ENCODE peak calls at places on chromosome 12, in nine cellular contexts. G is right cardiac atrium; U is CD4-positive, CD25-positive, alpha-beta regulatory T cell; T is IMR-90; W is GM12878; L is left ventricle myocardium inferior; Y is left lung; B is GM23248; H is stomach. S is an unnamed sample. For H3K4me1, the result is how much of the 10 kb centered on the place peaks cover.

GRCh38 chr12:94261781-94262180 is 113.4 kb downstream of the PLXNC1 start:
- DNase-seq in G (no peak), U (no peak), T (no peak), W (no peak), L (no peak), Y (no peak), B (no peak), H (no peak), S (no peak)

GRCh38 chr12:90977224-90977623 is 22.2 kb upstream of the CCER1 start:
- DNase-seq in G (no peak), U (no peak), T (peak), W (no peak), L (no peak), Y (no peak), B (peak), H (no peak), S (no peak)

GRCh38 chr12:49261726-49262125 is 3.2 kb upstream of the TUBA1C start:
- DNase-seq in G (no peak), U (no peak), T (peak), W (no peak), L (no peak), Y (no peak), B (peak), H (no peak), S (no peak)

GRCh38 chr12:42222724-42223123 is 15.3 kb downstream of the YAF2 start:
- DNase-seq in G (no peak), U (no peak), T (no peak), W (no peak), L (no peak), Y (no peak), B (no peak), H (no peak), S (no peak)

GRCh38 chr12:7497661-7498060 is 5.9 kb downstream of the CD163 start:
- DNase-seq in G (no peak), U (no peak), T (no peak), W (no peak), L (no peak), Y (no peak), B (peak), H (no peak), S (no peak)

GRCh38 chr12:105382771-105383632 is 52.5 kb downstream of the C12orf75 start:
- DNase-seq in G (no peak), U (peak), T (peak), W (peak), L (no peak), Y (no peak), B (peak), H (no peak), S (no peak)

GRCh38 chr12:75766263-75767160 is 255.1 kb upstream of the KRR1 start:
- DNase-seq in G (no peak), U (no peak), T (peak), W (no peak), L (no peak), Y (no peak), B (peak), H (no peak), S (no peak)

GRCh38 chr12:68406134-68406576 is 74.0 kb upstream of the MDM1 start:
- DNase-seq in G (peak), U (no peak), T (peak), W (no peak), L (peak), Y (peak), B (peak), H (peak), S (peak)

GRCh38 chr12:94951071-94951639 is 52.3 kb downstream of the NDUFA12 start:
- DNase-seq in G (no peak), U (no peak), T (no peak), W (no peak), L (no peak), Y (no peak), B (peak), H (no peak), S (no peak)

GRCh38 chr12:20885116-20885515 is 74.6 kb downstream of the SLCO1B3 start:
- DNase-seq in G (no peak), U (no peak), T (no peak), W (no peak), L (no peak), Y (no peak), B (no peak), H (no peak), S (no peak)

GRCh38 chr12:121775501-121775900 is 18.0 kb downstream of the RHOF start:
- DNase-seq in G (peak), U (no peak), T (no peak), W (no peak), L (no peak), Y (peak), B (no peak), H (no peak), S (no peak)

GRCh38 chr12:121779422-121779895 is 14.0 kb downstream of the RHOF start:
- DNase-seq in G (peak), U (no peak), T (no peak), W (no peak), L (no peak), Y (no peak), B (no peak), H (no peak), S (no peak)

GRCh38 chr12:121778567-121779421 is 14.7 kb downstream of the RHOF start:
- DNase-seq in G (peak), U (no peak), T (no peak), W (no peak), L (no peak), Y (no peak), B (no peak), H (no peak), S (no peak)

GRCh38 chr12:121774968-121775474 is 18.5 kb downstream of the RHOF start:
- DNase-seq in G (peak), U (no peak), T (no peak), W (no peak), L (no peak), Y (peak), B (no peak), H (no peak), S (peak)

GRCh38 chr12:121776190-121777098 is 17.0 kb downstream of the RHOF start:
- DNase-seq in G (peak), U (peak), T (peak), W (no peak), L (peak), Y (peak), B (peak), H (peak), S (peak)
- H3K27ac ChIP-seq in G (no peak), U (peak), T (no peak), W (no peak), L (peak), Y (no peak), B (no peak), H (peak), S (peak)

DNA sequence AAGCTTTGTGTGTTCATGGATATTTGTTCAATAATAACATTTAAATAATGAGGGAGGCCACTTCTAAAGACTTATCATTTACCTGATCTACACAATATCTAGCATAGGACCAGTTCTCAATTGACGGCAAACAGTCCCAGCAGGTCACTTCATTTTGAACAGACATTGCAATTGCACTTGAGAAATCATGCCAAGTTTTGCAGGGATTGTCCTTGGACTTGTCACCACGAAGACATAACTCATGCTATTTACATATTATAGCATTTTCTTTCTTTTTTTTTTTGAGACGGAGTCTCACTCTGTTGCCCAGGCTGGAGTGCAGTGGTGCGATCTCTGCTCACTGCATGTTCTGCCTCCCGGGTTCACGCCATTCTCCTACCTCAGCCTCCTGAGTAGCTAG is 34.5 kb upstream of the BICD1 start:
- DNase-seq in G (no peak), U (no peak), T (no peak), W (no peak), L (no peak), Y (no peak), B (no peak), H (no peak), S (no peak)
- H3K4me1 ChIP-seq in G (under half), U (under half), T (under half), W (under half), L (under half), Y (under half), B (under half), H (under half), S (under half)

DNA sequence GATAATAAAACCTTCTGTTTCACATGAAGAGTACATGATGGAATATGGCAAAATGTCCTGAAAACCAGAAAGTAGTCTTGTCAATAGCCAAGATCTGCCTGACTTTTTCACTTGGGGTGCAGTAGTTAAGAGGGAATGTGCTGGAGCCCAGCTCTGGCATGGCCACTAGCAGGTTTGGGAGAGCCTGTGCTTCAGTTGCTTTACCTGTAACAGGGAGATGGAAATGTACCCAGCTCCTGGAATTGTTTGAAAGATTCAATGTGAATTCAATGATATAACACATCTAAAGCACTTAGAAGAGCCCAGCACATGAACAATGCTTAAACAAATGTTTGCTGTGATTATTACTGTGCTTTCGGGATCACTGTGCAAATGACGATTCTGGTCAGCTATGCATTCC is 224.8 kb downstream of the APAF1 start:
- DNase-seq in G (no peak), U (no peak), T (no peak), W (no peak), L (no peak), Y (no peak), B (no peak), H (no peak), S (no peak)
- H3K27ac ChIP-seq in G (no peak), U (no peak), T (no peak), W (no peak), L (no peak), Y (no peak), B (no peak), H (no peak), S (no peak)

GRCh38 chr12:79677667-79678066 is 13.1 kb downstream of the PAWR start:
- DNase-seq in G (no peak), U (no peak), T (no peak), W (no peak), L (no peak), Y (no peak), B (no peak), H (no peak), S (no peak)

GRCh38 chr12:79682593-79682992 is 8.2 kb downstream of the PAWR start:
- DNase-seq in G (no peak), U (no peak), T (no peak), W (no peak), L (no peak), Y (no peak), B (no peak), H (no peak), S (no peak)

GRCh38 chr12:79678306-79678705 is 12.5 kb downstream of the PAWR start:
- DNase-seq in G (no peak), U (no peak), T (no peak), W (no peak), L (no peak), Y (no peak), B (no peak), H (no peak), S (no peak)

GRCh38 chr12:79680051-79680450 is 10.7 kb downstream of the PAWR start:
- DNase-seq in G (no peak), U (no peak), T (no peak), W (no peak), L (no peak), Y (no peak), B (no peak), H (no peak), S (no peak)

GRCh38 chr12:79681008-79681590 is 9.7 kb downstream of the PAWR start:
- DNase-seq in G (no peak), U (no peak), T (peak), W (no peak), L (no peak), Y (no peak), B (peak), H (no peak), S (no peak)
- H3K4me1 ChIP-seq in G (under half), U (under half), T (under half), W (under half), L (under half), Y (under half), B (half or more), H (under half), S (under half)

DNA sequence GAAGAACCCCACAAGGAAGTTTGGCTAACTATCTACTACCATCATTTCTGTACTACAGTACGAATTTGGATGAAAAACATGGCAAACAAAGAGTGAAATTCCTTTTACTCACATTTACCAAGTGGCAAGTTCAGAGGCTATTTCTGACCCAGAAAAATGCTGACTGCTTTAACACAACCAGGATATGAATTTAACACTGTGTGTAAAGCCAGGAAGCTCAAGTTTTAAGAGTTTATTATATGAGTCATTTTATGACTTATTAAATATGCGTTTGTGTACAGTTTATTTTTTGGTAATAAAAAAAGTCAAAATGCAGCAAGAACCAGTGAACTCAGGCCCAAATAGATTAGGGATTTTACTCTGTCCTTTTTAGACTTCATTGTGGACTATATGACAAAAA is 58.4 kb upstream of the STAC3 start:
- DNase-seq in G (no peak), U (no peak), T (peak), W (no peak), L (no peak), Y (no peak), B (peak), H (no peak), S (no peak)
- H3K27ac ChIP-seq in G (no peak), U (no peak), T (no peak), W (no peak), L (peak), Y (no peak), B (peak), H (peak), S (no peak)

GRCh38 chr12:6383572-6384498 is at the start of gene LTBR:
- DNase-seq in G (peak), U (no peak), T (peak), W (no peak), L (peak), Y (peak), B (peak), H (peak), S (peak)
- H3K4me1 ChIP-seq in G (under half), U (under half), T (under half), W (under half), L (under half), Y (under half), B (under half), H (under half), S (half or more)

GRCh38 chr12:64039285-64039871 is 182.7 kb downstream of the KICS2 start:
- DNase-seq in G (no peak), U (no peak), T (peak), W (no peak), L (no peak), Y (no peak), B (peak), H (peak), S (no peak)
- H3K27ac ChIP-seq in G (no peak), U (no peak), T (peak), W (no peak), L (peak), Y (no peak), B (peak), H (peak), S (no peak)

GRCh38 chr12:28811457-28811856 is 337.6 kb upstream of the FAR2 start:
- DNase-seq in G (no peak), U (no peak), T (no peak), W (no peak), L (no peak), Y (no peak), B (no peak), H (no peak), S (no peak)
- H3K4me1 ChIP-seq in G (under half), U (under half), T (under half), W (under half), L (under half), Y (under half), B (under half), H (under half), S (under half)

DNA sequence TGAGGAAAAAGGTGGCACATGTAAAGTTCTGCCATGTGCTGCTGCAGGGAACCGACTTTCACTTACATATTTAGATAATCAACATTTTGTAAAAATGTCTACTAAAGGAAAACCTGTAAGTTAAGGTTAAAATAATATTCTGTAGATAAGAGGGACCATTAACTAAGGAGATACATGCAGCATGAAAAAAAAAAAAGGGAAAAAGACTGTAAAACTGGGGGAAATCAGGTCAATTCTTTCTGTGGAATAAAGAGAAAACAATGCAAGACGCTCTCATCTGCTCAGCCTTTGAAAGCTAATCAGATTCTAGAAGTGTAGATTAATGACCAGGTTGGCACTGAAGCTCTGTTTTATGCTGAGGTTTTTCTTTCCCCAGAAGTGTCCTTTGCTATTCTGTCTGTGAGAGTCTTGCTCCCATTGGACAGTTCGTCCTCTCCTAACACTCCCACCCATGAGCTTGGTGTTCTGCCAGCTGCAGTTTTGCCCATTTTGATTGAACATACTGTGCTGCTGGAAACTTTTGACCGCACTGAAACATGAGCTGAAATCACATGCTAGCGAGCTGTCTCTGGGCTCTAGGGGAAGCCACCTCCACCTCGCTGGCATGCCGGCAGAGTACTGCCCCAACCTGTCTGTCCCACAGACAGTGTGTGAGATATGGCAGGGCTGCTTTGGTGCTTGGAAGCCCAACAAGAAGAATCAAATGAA is 39.7 kb downstream of the PPTC7 start:
- DNase-seq in G (peak), U (no peak), T (peak), W (peak), L (peak), Y (no peak), B (no peak), H (peak), S (peak)
- H3K27ac ChIP-seq in G (peak), U (no peak), T (peak), W (peak), L (peak), Y (peak), B (no peak), H (peak), S (peak)